ENCODE peak calls at places on chromosomes 12 and 14, in nine cellular contexts. Q is H1, I is spleen, O is stomach, M is breast epithelium, D is GM23338, W is Panc1, K is HCT116, T is vagina. X is an unnamed sample. For H3K36me3, the result is how much of the 10 kb centered on the place peaks cover.

GRCh38 chr14:101195309-101195724 is 291.8 kb upstream of the RTL1 start:
- DNase-seq in K (no peak), T (peak), W (no peak), M (peak), Q (peak), O (peak), I (peak), D (no peak), X (peak)

GRCh38 chr12:76144253-76144564 is 59.7 kb upstream of the NAP1L1 start:
- DNase-seq in I (no peak), D (no peak), Q (no peak), O (peak), M (no peak), T (no peak), K (no peak), W (no peak), X (no peak)

GRCh38 chr12:42482086-42482819 is 107.3 kb downstream of the PRICKLE1 start:
- DNase-seq in O (peak), K (no peak), T (no peak), Q (no peak), M (no peak), D (no peak), W (no peak), I (no peak), X (peak)

GRCh38 chr14:94904636-94905035 is 134.7 kb upstream of the GSC start:
- DNase-seq in K (no peak), T (no peak), M (no peak), Q (no peak), I (no peak), W (no peak), D (peak), O (no peak), X (no peak)

GRCh38 chr12:57935839-57936512 is 5.4 kb upstream of the ATP23 start:
- DNase-seq in D (peak), O (peak), Q (peak), I (peak), T (peak), K (peak), W (peak), M (peak), X (peak)

GRCh38 chr12:92070054-92070863 is 75.4 kb downstream of the BTG1 start:
- DNase-seq in Q (no peak), T (no peak), M (no peak), K (no peak), D (no peak), W (no peak), I (no peak), O (peak), X (peak)

GRCh38 chr14:64707661-64708060 is 3.4 kb downstream of the PLEKHG3 start:
- DNase-seq in T (no peak), M (no peak), I (no peak), K (peak), D (no peak), O (no peak), Q (no peak), W (peak), X (peak)

GRCh38 chr12:120640840-120641833 is 711 bp downstream of the CABP1 start:
- DNase-seq in T (no peak), I (peak), O (peak), M (no peak), Q (peak), W (no peak), K (no peak), D (peak), X (no peak)

GRCh38 chr14:20667957-20668356 is 16.4 kb upstream of the RNASE4 start:
- DNase-seq in Q (no peak), M (no peak), W (no peak), I (no peak), D (no peak), K (no peak), O (no peak), T (no peak), X (no peak)

GRCh38 chr12:69553626-69554248 is 31.5 kb upstream of the CCT2 start:
- DNase-seq in T (no peak), D (no peak), W (no peak), Q (no peak), K (no peak), I (no peak), O (no peak), M (no peak), X (no peak)

GRCh38 chr14:92783813-92784431 is 10.2 kb upstream of the GOLGA5 start:
- DNase-seq in T (no peak), D (peak), O (no peak), Q (no peak), K (peak), W (peak), I (no peak), M (no peak), X (no peak)

GRCh38 chr12:48145981-48146380 is 11.3 kb downstream of the ASB8 start:
- DNase-seq in I (no peak), K (no peak), T (no peak), M (no peak), D (no peak), Q (no peak), W (no peak), O (no peak), X (no peak)
- H3K36me3 ChIP-seq in I (half or more), K (under half), T (under half), M (under half), D (under half), Q (half or more), W (under half), O (half or more), X (under half)

GRCh38 chr12:6235499-6235898 is 35.3 kb downstream of the CD9 start:
- DNase-seq in T (no peak), K (no peak), M (peak), D (no peak), O (peak), W (no peak), Q (no peak), I (peak), X (peak)
- TF ChIP-seq POLR2AphosphoS5 in T (no peak), K (no peak), M (peak), D (no peak), O (no peak), W (no peak), Q (no peak), I (no peak), X (no peak)

GRCh38 chr12:78680596-78680995 is 184.0 kb upstream of the SYT1 start:
- DNase-seq in W (no peak), T (no peak), M (no peak), K (no peak), D (peak), I (no peak), O (no peak), Q (no peak), X (no peak)
- TF ChIP-seq CTCF in W (no peak), T (no peak), M (no peak), K (no peak), D (no peak), I (no peak), O (no peak), Q (no peak), X (no peak)

DNA sequence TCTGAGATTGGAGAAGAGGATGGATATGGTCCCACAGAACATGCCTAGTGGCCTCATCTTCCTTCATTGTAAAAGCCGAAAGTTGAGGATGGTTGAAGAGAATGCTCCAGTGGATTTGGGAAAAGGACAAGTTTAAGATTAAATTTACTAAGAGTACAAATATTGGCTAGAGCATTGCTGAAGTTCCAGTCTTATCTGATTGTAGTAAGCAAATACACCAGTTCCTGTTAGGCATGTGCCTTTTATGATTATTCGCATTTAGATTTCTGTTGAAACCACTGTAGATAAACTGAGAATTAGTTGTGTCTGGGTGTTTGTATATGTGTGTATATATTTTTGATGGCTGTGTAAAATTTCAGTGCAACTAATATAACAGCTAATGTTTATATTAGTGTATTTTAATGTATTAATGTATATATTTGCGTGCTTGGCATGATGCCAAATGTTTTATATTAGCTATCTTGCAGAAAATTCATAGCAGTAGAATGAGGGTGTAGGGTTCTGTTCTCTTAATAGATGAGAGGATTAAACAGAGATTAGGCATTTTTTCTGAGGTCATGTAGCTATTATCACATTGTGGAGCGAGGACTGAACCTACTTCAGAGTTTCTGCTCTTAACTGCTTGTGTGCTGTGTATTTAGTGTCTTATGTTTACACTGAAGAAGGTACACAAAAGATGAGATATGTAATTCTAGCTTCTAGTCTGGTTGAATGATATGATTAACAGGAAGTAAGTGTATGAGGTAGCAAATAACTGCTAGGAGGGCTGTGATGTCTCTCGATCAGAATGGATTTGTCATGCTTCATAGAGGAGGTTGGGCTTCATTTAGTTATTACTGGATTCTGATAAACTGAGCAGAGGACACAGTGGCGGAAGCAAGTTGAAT is 21.2 kb downstream of the FKBP3 start:
- DNase-seq in Q (no peak), M (no peak), I (no peak), D (no peak), K (no peak), T (no peak), O (no peak), W (no peak), X (no peak)
- H3K36me3 ChIP-seq in Q (half or more), M (under half), I (half or more), D (half or more), K (half or more), T (under half), O (half or more), W (half or more), X (under half)

GRCh38 chr12:52010152-52010622 is 3.4 kb downstream of the TAMALIN start:
- DNase-seq in D (peak), M (peak), I (peak), Q (peak), O (peak), W (no peak), K (no peak), T (no peak), X (peak)
- TF ChIP-seq POLR2AphosphoS5 in D (peak), M (peak), I (peak), Q (no peak), O (peak), W (no peak), K (no peak), T (peak), X (peak)

GRCh38 chr12:106723416-106723815 is 51.1 kb upstream of the RIC8B start:
- DNase-seq in T (no peak), Q (no peak), K (no peak), D (no peak), W (no peak), O (no peak), M (no peak), I (no peak), X (no peak)

GRCh38 chr12:106724116-106724515 is 50.4 kb upstream of the RIC8B start:
- DNase-seq in D (no peak), W (no peak), I (no peak), M (no peak), O (no peak), K (no peak), T (no peak), Q (no peak), X (no peak)

GRCh38 chr12:106721931-106722330 is 52.6 kb upstream of the RIC8B start:
- DNase-seq in K (no peak), Q (no peak), W (no peak), O (no peak), I (no peak), M (no peak), T (no peak), D (no peak), X (no peak)

GRCh38 chr12:106724934-106725333 is 49.5 kb upstream of the RIC8B start:
- DNase-seq in D (no peak), T (no peak), Q (no peak), I (no peak), M (no peak), K (no peak), W (no peak), O (no peak), X (no peak)

DNA sequence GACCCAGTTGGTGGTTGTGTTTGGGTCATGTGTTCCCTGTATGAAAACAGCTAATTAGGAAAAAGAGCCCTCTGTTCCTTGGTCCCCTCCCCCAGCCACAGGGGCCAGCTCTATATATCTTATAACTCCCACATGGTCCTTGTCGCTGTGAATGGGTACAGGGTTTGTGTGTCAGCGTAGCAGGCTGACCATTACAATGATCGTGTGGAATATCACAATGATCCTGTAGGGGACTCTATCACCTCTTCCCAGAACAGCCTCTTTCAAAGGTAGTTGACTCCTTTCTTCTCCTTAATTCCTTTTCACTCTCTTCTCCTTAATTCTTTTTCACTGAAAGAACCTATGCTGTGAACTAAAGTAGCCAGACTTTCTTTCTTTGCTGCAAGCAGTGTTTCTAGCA is 51.6 kb upstream of the RIC8B start:
- DNase-seq in W (no peak), O (no peak), Q (no peak), I (no peak), M (no peak), T (no peak), D (peak), K (no peak), X (no peak)
- TF ChIP-seq CTCF in W (peak), O (no peak), Q (peak), I (no peak), M (no peak), T (no peak), D (peak), K (peak), X (no peak)

GRCh38 chr12:4282892-4283511 is 9.4 kb downstream of the CCND2 start:
- DNase-seq in W (no peak), K (no peak), T (no peak), M (no peak), D (peak), Q (peak), I (no peak), O (no peak), X (no peak)
- H3K36me3 ChIP-seq in W (under half), K (under half), T (under half), M (under half), D (half or more), Q (half or more), I (half or more), O (half or more), X (under half)

X was measured in sigmoid colon.